ENCODE peak calls at places on chromosome 3, in nine cellular contexts. One of them, this sample, is unnamed.

GRCh38 chr3:102206506-102207145 is 228.2 kb upstream of the ZPLD1 start:
- DNase-seq in mesenchymal stem cell: peak
- DNase-seq in T-cell: no peak
- DNase-seq in iris pigment epithelial cell: peak
- DNase-seq in stimulated activated CD4-positive, alpha-beta T cell treated with anti-CD3 and anti-CD28 coated beads, Interleukin-4, amount 100 ng/mL, for 4 hours: no peak
- DNase-seq in natural killer cell treated with Interleukin-12 subunit alpha and Interleukin-12 subunit beta and Interleukin-15 and Interleukin-18, amount 100 ng/mL, for 72 hours: no peak
- DNase-seq in AG04450: peak
- DNase-seq in posterior cingulate gyrus: no peak
- DNase-seq in occipital lobe: no peak
- DNase-seq in this sample: peak

GRCh38 chr3:87267953-87268645 is 8.3 kb downstream of the POU1F1 start:
- DNase-seq in mesenchymal stem cell: no peak
- DNase-seq in T-cell: no peak
- DNase-seq in iris pigment epithelial cell: no peak
- DNase-seq in stimulated activated CD4-positive, alpha-beta T cell treated with anti-CD3 and anti-CD28 coated beads, Interleukin-4, amount 100 ng/mL, for 4 hours: no peak
- DNase-seq in natural killer cell treated with Interleukin-12 subunit alpha and Interleukin-12 subunit beta and Interleukin-15 and Interleukin-18, amount 100 ng/mL, for 72 hours: no peak
- DNase-seq in AG04450: no peak
- DNase-seq in posterior cingulate gyrus: no peak
- DNase-seq in occipital lobe: no peak
- DNase-seq in this sample: no peak

GRCh38 chr3:31391150-31391549 is 141.6 kb upstream of the STT3B start:
- DNase-seq in mesenchymal stem cell: no peak
- DNase-seq in T-cell: no peak
- DNase-seq in iris pigment epithelial cell: no peak
- DNase-seq in stimulated activated CD4-positive, alpha-beta T cell treated with anti-CD3 and anti-CD28 coated beads, Interleukin-4, amount 100 ng/mL, for 4 hours: no peak
- DNase-seq in natural killer cell treated with Interleukin-12 subunit alpha and Interleukin-12 subunit beta and Interleukin-15 and Interleukin-18, amount 100 ng/mL, for 72 hours: no peak
- DNase-seq in AG04450: no peak
- DNase-seq in posterior cingulate gyrus: no peak
- DNase-seq in occipital lobe: no peak
- DNase-seq in this sample: no peak

GRCh38 chr3:9957214-9957613 is 5.0 kb upstream of the PRRT3 start:
- DNase-seq in mesenchymal stem cell: no peak
- DNase-seq in T-cell: no peak
- DNase-seq in iris pigment epithelial cell: peak
- DNase-seq in stimulated activated CD4-positive, alpha-beta T cell treated with anti-CD3 and anti-CD28 coated beads, Interleukin-4, amount 100 ng/mL, for 4 hours: no peak
- DNase-seq in natural killer cell treated with Interleukin-12 subunit alpha and Interleukin-12 subunit beta and Interleukin-15 and Interleukin-18, amount 100 ng/mL, for 72 hours: no peak
- DNase-seq in AG04450: no peak
- DNase-seq in posterior cingulate gyrus: no peak
- DNase-seq in occipital lobe: no peak
- DNase-seq in this sample: no peak

GRCh38 chr3:98434412-98434811 is 28.6 kb upstream of the OR5K1 start:
- DNase-seq in mesenchymal stem cell: no peak
- DNase-seq in T-cell: no peak
- DNase-seq in iris pigment epithelial cell: no peak
- DNase-seq in stimulated activated CD4-positive, alpha-beta T cell treated with anti-CD3 and anti-CD28 coated beads, Interleukin-4, amount 100 ng/mL, for 4 hours: no peak
- DNase-seq in natural killer cell treated with Interleukin-12 subunit alpha and Interleukin-12 subunit beta and Interleukin-15 and Interleukin-18, amount 100 ng/mL, for 72 hours: no peak
- DNase-seq in AG04450: no peak
- DNase-seq in posterior cingulate gyrus: no peak
- DNase-seq in occipital lobe: no peak
- DNase-seq in this sample: no peak

GRCh38 chr3:30308131-30308530 is 298.3 kb upstream of the TGFBR2 start:
- DNase-seq in mesenchymal stem cell: peak
- DNase-seq in T-cell: no peak
- DNase-seq in iris pigment epithelial cell: peak
- DNase-seq in stimulated activated CD4-positive, alpha-beta T cell treated with anti-CD3 and anti-CD28 coated beads, Interleukin-4, amount 100 ng/mL, for 4 hours: no peak
- DNase-seq in natural killer cell treated with Interleukin-12 subunit alpha and Interleukin-12 subunit beta and Interleukin-15 and Interleukin-18, amount 100 ng/mL, for 72 hours: no peak
- DNase-seq in AG04450: no peak
- DNase-seq in posterior cingulate gyrus: no peak
- DNase-seq in occipital lobe: no peak
- DNase-seq in this sample: peak

GRCh38 chr3:5194801-5195509 is 7.4 kb downstream of the EDEM1 start:
- DNase-seq in mesenchymal stem cell: peak
- DNase-seq in T-cell: no peak
- DNase-seq in iris pigment epithelial cell: peak
- DNase-seq in stimulated activated CD4-positive, alpha-beta T cell treated with anti-CD3 and anti-CD28 coated beads, Interleukin-4, amount 100 ng/mL, for 4 hours: no peak
- DNase-seq in natural killer cell treated with Interleukin-12 subunit alpha and Interleukin-12 subunit beta and Interleukin-15 and Interleukin-18, amount 100 ng/mL, for 72 hours: peak
- DNase-seq in AG04450: peak
- DNase-seq in posterior cingulate gyrus: no peak
- DNase-seq in occipital lobe: no peak
- DNase-seq in this sample: no peak

GRCh38 chr3:136699271-136699828 is 52.8 kb downstream of the STAG1 start:
- DNase-seq in mesenchymal stem cell: no peak
- DNase-seq in T-cell: no peak
- DNase-seq in iris pigment epithelial cell: no peak
- DNase-seq in stimulated activated CD4-positive, alpha-beta T cell treated with anti-CD3 and anti-CD28 coated beads, Interleukin-4, amount 100 ng/mL, for 4 hours: no peak
- DNase-seq in natural killer cell treated with Interleukin-12 subunit alpha and Interleukin-12 subunit beta and Interleukin-15 and Interleukin-18, amount 100 ng/mL, for 72 hours: no peak
- DNase-seq in AG04450: no peak
- DNase-seq in posterior cingulate gyrus: no peak
- DNase-seq in occipital lobe: no peak
- DNase-seq in this sample: no peak

GRCh38 chr3:131725414-131725813 is 222.6 kb upstream of the MRPL3 start:
- DNase-seq in mesenchymal stem cell: no peak
- DNase-seq in T-cell: no peak
- DNase-seq in iris pigment epithelial cell: no peak
- DNase-seq in stimulated activated CD4-positive, alpha-beta T cell treated with anti-CD3 and anti-CD28 coated beads, Interleukin-4, amount 100 ng/mL, for 4 hours: no peak
- DNase-seq in natural killer cell treated with Interleukin-12 subunit alpha and Interleukin-12 subunit beta and Interleukin-15 and Interleukin-18, amount 100 ng/mL, for 72 hours: no peak
- DNase-seq in AG04450: no peak
- DNase-seq in posterior cingulate gyrus: no peak
- DNase-seq in occipital lobe: no peak
- DNase-seq in this sample: no peak

GRCh38 chr3:195870937-195871336 is 37.4 kb downstream of the TNK2 start:
- DNase-seq in mesenchymal stem cell: no peak
- DNase-seq in T-cell: no peak
- DNase-seq in iris pigment epithelial cell: no peak
- DNase-seq in stimulated activated CD4-positive, alpha-beta T cell treated with anti-CD3 and anti-CD28 coated beads, Interleukin-4, amount 100 ng/mL, for 4 hours: no peak
- DNase-seq in natural killer cell treated with Interleukin-12 subunit alpha and Interleukin-12 subunit beta and Interleukin-15 and Interleukin-18, amount 100 ng/mL, for 72 hours: peak
- DNase-seq in AG04450: no peak
- DNase-seq in posterior cingulate gyrus: no peak
- DNase-seq in occipital lobe: no peak
- DNase-seq in this sample: no peak

GRCh38 chr3:73885862-73886261 is 261.1 kb upstream of the PDZRN3 start:
- DNase-seq in mesenchymal stem cell: no peak
- DNase-seq in T-cell: no peak
- DNase-seq in iris pigment epithelial cell: no peak
- DNase-seq in stimulated activated CD4-positive, alpha-beta T cell treated with anti-CD3 and anti-CD28 coated beads, Interleukin-4, amount 100 ng/mL, for 4 hours: no peak
- DNase-seq in natural killer cell treated with Interleukin-12 subunit alpha and Interleukin-12 subunit beta and Interleukin-15 and Interleukin-18, amount 100 ng/mL, for 72 hours: no peak
- DNase-seq in AG04450: no peak
- DNase-seq in posterior cingulate gyrus: no peak
- DNase-seq in occipital lobe: no peak
- DNase-seq in this sample: no peak

GRCh38 chr3:186261638-186262037 is 100.4 kb downstream of the DGKG start:
- DNase-seq in mesenchymal stem cell: no peak
- DNase-seq in T-cell: no peak
- DNase-seq in iris pigment epithelial cell: peak
- DNase-seq in stimulated activated CD4-positive, alpha-beta T cell treated with anti-CD3 and anti-CD28 coated beads, Interleukin-4, amount 100 ng/mL, for 4 hours: no peak
- DNase-seq in natural killer cell treated with Interleukin-12 subunit alpha and Interleukin-12 subunit beta and Interleukin-15 and Interleukin-18, amount 100 ng/mL, for 72 hours: no peak
- DNase-seq in AG04450: no peak
- DNase-seq in posterior cingulate gyrus: no peak
- DNase-seq in occipital lobe: no peak
- DNase-seq in this sample: no peak

GRCh38 chr3:186110975-186111974 is 2.4 kb upstream of the ETV5 start:
- DNase-seq in mesenchymal stem cell: peak
- DNase-seq in T-cell: no peak
- DNase-seq in iris pigment epithelial cell: no peak
- DNase-seq in stimulated activated CD4-positive, alpha-beta T cell treated with anti-CD3 and anti-CD28 coated beads, Interleukin-4, amount 100 ng/mL, for 4 hours: no peak
- DNase-seq in natural killer cell treated with Interleukin-12 subunit alpha and Interleukin-12 subunit beta and Interleukin-15 and Interleukin-18, amount 100 ng/mL, for 72 hours: no peak
- DNase-seq in AG04450: no peak
- DNase-seq in posterior cingulate gyrus: no peak
- DNase-seq in occipital lobe: no peak
- DNase-seq in this sample: no peak

GRCh38 chr3:54955496-54955895 is 27.6 kb upstream of the LRTM1 start:
- DNase-seq in mesenchymal stem cell: no peak
- DNase-seq in T-cell: no peak
- DNase-seq in iris pigment epithelial cell: no peak
- DNase-seq in stimulated activated CD4-positive, alpha-beta T cell treated with anti-CD3 and anti-CD28 coated beads, Interleukin-4, amount 100 ng/mL, for 4 hours: no peak
- DNase-seq in natural killer cell treated with Interleukin-12 subunit alpha and Interleukin-12 subunit beta and Interleukin-15 and Interleukin-18, amount 100 ng/mL, for 72 hours: no peak
- DNase-seq in AG04450: no peak
- DNase-seq in posterior cingulate gyrus: no peak
- DNase-seq in occipital lobe: no peak
- DNase-seq in this sample: no peak

GRCh38 chr3:30655187-30655812 is 48.9 kb downstream of the TGFBR2 start:
- DNase-seq in mesenchymal stem cell: peak
- DNase-seq in T-cell: peak
- DNase-seq in iris pigment epithelial cell: peak
- DNase-seq in stimulated activated CD4-positive, alpha-beta T cell treated with anti-CD3 and anti-CD28 coated beads, Interleukin-4, amount 100 ng/mL, for 4 hours: no peak
- DNase-seq in natural killer cell treated with Interleukin-12 subunit alpha and Interleukin-12 subunit beta and Interleukin-15 and Interleukin-18, amount 100 ng/mL, for 72 hours: no peak
- DNase-seq in AG04450: no peak
- DNase-seq in posterior cingulate gyrus: no peak
- DNase-seq in occipital lobe: no peak
- DNase-seq in this sample: no peak

GRCh38 chr3:106423321-106424225 is 554.8 kb upstream of the CBLB start:
- DNase-seq in mesenchymal stem cell: no peak
- DNase-seq in T-cell: no peak
- DNase-seq in iris pigment epithelial cell: no peak
- DNase-seq in stimulated activated CD4-positive, alpha-beta T cell treated with anti-CD3 and anti-CD28 coated beads, Interleukin-4, amount 100 ng/mL, for 4 hours: no peak
- DNase-seq in natural killer cell treated with Interleukin-12 subunit alpha and Interleukin-12 subunit beta and Interleukin-15 and Interleukin-18, amount 100 ng/mL, for 72 hours: no peak
- DNase-seq in AG04450: no peak
- DNase-seq in posterior cingulate gyrus: no peak
- DNase-seq in occipital lobe: no peak
- DNase-seq in this sample: no peak

GRCh38 chr3:13518516-13519351 is 30.2 kb upstream of the FBLN2 start:
- DNase-seq in mesenchymal stem cell: no peak
- DNase-seq in T-cell: no peak
- DNase-seq in iris pigment epithelial cell: no peak
- DNase-seq in stimulated activated CD4-positive, alpha-beta T cell treated with anti-CD3 and anti-CD28 coated beads, Interleukin-4, amount 100 ng/mL, for 4 hours: no peak
- DNase-seq in natural killer cell treated with Interleukin-12 subunit alpha and Interleukin-12 subunit beta and Interleukin-15 and Interleukin-18, amount 100 ng/mL, for 72 hours: no peak
- DNase-seq in AG04450: no peak
- DNase-seq in posterior cingulate gyrus: peak
- DNase-seq in occipital lobe: peak
- DNase-seq in this sample: no peak

GRCh38 chr3:7978104-7978457 is 523.5 kb upstream of the LMCD1 start:
- DNase-seq in mesenchymal stem cell: no peak
- DNase-seq in T-cell: no peak
- DNase-seq in iris pigment epithelial cell: no peak
- DNase-seq in stimulated activated CD4-positive, alpha-beta T cell treated with anti-CD3 and anti-CD28 coated beads, Interleukin-4, amount 100 ng/mL, for 4 hours: no peak
- DNase-seq in natural killer cell treated with Interleukin-12 subunit alpha and Interleukin-12 subunit beta and Interleukin-15 and Interleukin-18, amount 100 ng/mL, for 72 hours: no peak
- DNase-seq in AG04450: no peak
- DNase-seq in posterior cingulate gyrus: no peak
- DNase-seq in occipital lobe: peak
- DNase-seq in this sample: no peak

GRCh38 chr3:145094355-145094941 is 1066.5 kb downstream of the PLOD2 start:
- DNase-seq in mesenchymal stem cell: peak
- DNase-seq in T-cell: no peak
- DNase-seq in iris pigment epithelial cell: peak
- DNase-seq in stimulated activated CD4-positive, alpha-beta T cell treated with anti-CD3 and anti-CD28 coated beads, Interleukin-4, amount 100 ng/mL, for 4 hours: no peak
- DNase-seq in natural killer cell treated with Interleukin-12 subunit alpha and Interleukin-12 subunit beta and Interleukin-15 and Interleukin-18, amount 100 ng/mL, for 72 hours: no peak
- DNase-seq in AG04450: peak
- DNase-seq in posterior cingulate gyrus: no peak
- DNase-seq in occipital lobe: peak
- DNase-seq in this sample: peak

GRCh38 chr3:177337548-177338331 is 140.5 kb upstream of the TBL1XR1 start:
- DNase-seq in mesenchymal stem cell: peak
- DNase-seq in T-cell: no peak
- DNase-seq in iris pigment epithelial cell: peak
- DNase-seq in stimulated activated CD4-positive, alpha-beta T cell treated with anti-CD3 and anti-CD28 coated beads, Interleukin-4, amount 100 ng/mL, for 4 hours: peak
- DNase-seq in natural killer cell treated with Interleukin-12 subunit alpha and Interleukin-12 subunit beta and Interleukin-15 and Interleukin-18, amount 100 ng/mL, for 72 hours: peak
- DNase-seq in AG04450: no peak
- DNase-seq in posterior cingulate gyrus: no peak
- DNase-seq in occipital lobe: no peak
- DNase-seq in this sample: no peak

GRCh38 chr3:13077431-13078157 is 4.4 kb upstream of the IQSEC1 start:
- DNase-seq in mesenchymal stem cell: peak
- DNase-seq in T-cell: no peak
- DNase-seq in iris pigment epithelial cell: no peak
- DNase-seq in stimulated activated CD4-positive, alpha-beta T cell treated with anti-CD3 and anti-CD28 coated beads, Interleukin-4, amount 100 ng/mL, for 4 hours: no peak
- DNase-seq in natural killer cell treated with Interleukin-12 subunit alpha and Interleukin-12 subunit beta and Interleukin-15 and Interleukin-18, amount 100 ng/mL, for 72 hours: no peak
- DNase-seq in AG04450: no peak
- DNase-seq in posterior cingulate gyrus: peak
- DNase-seq in occipital lobe: peak
- DNase-seq in this sample: peak

GRCh38 chr3:125589743-125590142 is 5.6 kb downstream of the OSBPL11 start:
- DNase-seq in mesenchymal stem cell: no peak
- DNase-seq in T-cell: no peak
- DNase-seq in iris pigment epithelial cell: peak
- DNase-seq in stimulated activated CD4-positive, alpha-beta T cell treated with anti-CD3 and anti-CD28 coated beads, Interleukin-4, amount 100 ng/mL, for 4 hours: no peak
- DNase-seq in natural killer cell treated with Interleukin-12 subunit alpha and Interleukin-12 subunit beta and Interleukin-15 and Interleukin-18, amount 100 ng/mL, for 72 hours: no peak
- DNase-seq in AG04450: no peak
- DNase-seq in posterior cingulate gyrus: no peak
- DNase-seq in occipital lobe: no peak
- DNase-seq in this sample: no peak

GRCh38 chr3:146783446-146783845 is 178.3 kb upstream of the PLSCR5 start:
- DNase-seq in mesenchymal stem cell: no peak
- DNase-seq in T-cell: no peak
- DNase-seq in iris pigment epithelial cell: no peak
- DNase-seq in stimulated activated CD4-positive, alpha-beta T cell treated with anti-CD3 and anti-CD28 coated beads, Interleukin-4, amount 100 ng/mL, for 4 hours: no peak
- DNase-seq in natural killer cell treated with Interleukin-12 subunit alpha and Interleukin-12 subunit beta and Interleukin-15 and Interleukin-18, amount 100 ng/mL, for 72 hours: no peak
- DNase-seq in AG04450: no peak
- DNase-seq in posterior cingulate gyrus: no peak
- DNase-seq in occipital lobe: no peak
- DNase-seq in this sample: no peak

GRCh38 chr3:104396974-104397669 is 969.6 kb upstream of the ALCAM start:
- DNase-seq in mesenchymal stem cell: no peak
- DNase-seq in T-cell: no peak
- DNase-seq in iris pigment epithelial cell: peak
- DNase-seq in stimulated activated CD4-positive, alpha-beta T cell treated with anti-CD3 and anti-CD28 coated beads, Interleukin-4, amount 100 ng/mL, for 4 hours: no peak
- DNase-seq in natural killer cell treated with Interleukin-12 subunit alpha and Interleukin-12 subunit beta and Interleukin-15 and Interleukin-18, amount 100 ng/mL, for 72 hours: no peak
- DNase-seq in AG04450: no peak
- DNase-seq in posterior cingulate gyrus: no peak
- DNase-seq in occipital lobe: no peak
- DNase-seq in this sample: no peak

GRCh38 chr3:7630925-7631324 is 770.0 kb downstream of the GRM7 start:
- DNase-seq in mesenchymal stem cell: peak
- DNase-seq in T-cell: no peak
- DNase-seq in iris pigment epithelial cell: no peak
- DNase-seq in stimulated activated CD4-positive, alpha-beta T cell treated with anti-CD3 and anti-CD28 coated beads, Interleukin-4, amount 100 ng/mL, for 4 hours: no peak
- DNase-seq in natural killer cell treated with Interleukin-12 subunit alpha and Interleukin-12 subunit beta and Interleukin-15 and Interleukin-18, amount 100 ng/mL, for 72 hours: no peak
- DNase-seq in AG04450: no peak
- DNase-seq in posterior cingulate gyrus: no peak
- DNase-seq in occipital lobe: no peak
- DNase-seq in this sample: no peak